ENCODE peak calls at places on chromosomes 2 and 18, in five cellular contexts. L is activated CD4-positive, alpha-beta T cell treated with anti-CD3 and anti-CD28 coated beads for 4 hours; R is H54; Q is astrocyte of the cerebellum; O is NCI-H774. H is an unnamed sample.

GRCh38 chr2:128775401-128776285 is 457.0 kb upstream of the HS6ST1 start:
- DNase-seq in L (no peak), R (no peak), Q (no peak), O (no peak), H (no peak)

GRCh38 chr18:62571648-62572047 is 48.8 kb downstream of the ZCCHC2 start:
- DNase-seq in L (no peak), R (no peak), Q (no peak), O (no peak), H (no peak)

GRCh38 chr18:24538421-24539264 is 78.2 kb downstream of the HRH4 start:
- DNase-seq in L (no peak), R (no peak), Q (no peak), O (no peak), H (no peak)

GRCh38 chr2:39620067-39620466 is 45.6 kb upstream of the TMEM178A start:
- DNase-seq in L (no peak), R (peak), Q (peak), O (no peak), H (peak)

GRCh38 chr2:160411167-160411566 is 82.4 kb downstream of the RBMS1 start:
- DNase-seq in L (peak), R (no peak), Q (no peak), O (no peak), H (no peak)

GRCh38 chr2:6917761-6918421 is 679 bp downstream of the RNF144A start:
- DNase-seq in L (no peak), R (no peak), Q (no peak), O (no peak), H (no peak)

GRCh38 chr18:74498712-74499629 is 2.8 kb downstream of the CNDP2 start:
- DNase-seq in L (peak), R (no peak), Q (no peak), O (no peak), H (no peak)

GRCh38 chr2:129331638-129332037 is 647.8 kb upstream of the RAB6C start:
- DNase-seq in L (no peak), R (no peak), Q (no peak), O (no peak), H (no peak)

GRCh38 chr18:76975577-76976110 is 153.3 kb downstream of the ZNF236 start:
- DNase-seq in L (no peak), R (no peak), Q (no peak), O (no peak), H (no peak)

GRCh38 chr2:31354837-31355236 is 59.7 kb downstream of the XDH start:
- DNase-seq in L (no peak), R (no peak), Q (no peak), O (no peak), H (no peak)

GRCh38 chr2:205484717-205485116 is 197.6 kb upstream of the NRP2 start:
- DNase-seq in L (no peak), R (no peak), Q (no peak), O (no peak), H (no peak)

GRCh38 chr2:41998789-41999470 is 48.9 kb upstream of the PKDCC start:
- DNase-seq in L (no peak), R (no peak), Q (no peak), O (no peak), H (no peak)

GRCh38 chr2:39719317-39719716 is 53.6 kb downstream of the TMEM178A start:
- DNase-seq in L (no peak), R (no peak), Q (no peak), O (no peak), H (no peak)

GRCh38 chr18:62716679-62717058 is 1.3 kb downstream of the PHLPP1 start:
- DNase-seq in L (peak), R (peak), Q (no peak), O (no peak), H (no peak)

GRCh38 chr18:12895016-12895415 is 11.0 kb upstream of the PTPN2 start:
- DNase-seq in L (no peak), R (no peak), Q (no peak), O (no peak), H (no peak)

GRCh38 chr2:166334800-166335199 is 40.9 kb downstream of the SCN9A start:
- DNase-seq in L (no peak), R (no peak), Q (no peak), O (peak), H (no peak)

GRCh38 chr2:131682122-131682944 is 154.6 kb downstream of the CCDC74A start:
- DNase-seq in L (peak), R (peak), Q (peak), O (peak), H (peak)

GRCh38 chr2:236621786-236622185 is 52.2 kb downstream of the ACKR3 start:
- DNase-seq in L (no peak), R (no peak), Q (no peak), O (no peak), H (no peak)

GRCh38 chr18:47108373-47108772 is 41.9 kb downstream of the HDHD2 start:
- DNase-seq in L (no peak), R (no peak), Q (no peak), O (no peak), H (no peak)

GRCh38 chr2:207230261-207231105 is 64.7 kb upstream of the KLF7 start:
- DNase-seq in L (no peak), R (no peak), Q (no peak), O (no peak), H (no peak)

GRCh38 chr18:13051950-13052349 is 60.8 kb downstream of the CEP192 start:
- DNase-seq in L (no peak), R (no peak), Q (no peak), O (no peak), H (no peak)

GRCh38 chr2:105510761-105511669 is 112.2 kb upstream of the FHL2 start:
- DNase-seq in L (no peak), R (no peak), Q (no peak), O (no peak), H (no peak)

GRCh38 chr2:28463893-28464292 is 32.0 kb upstream of the PLB1 start:
- DNase-seq in L (no peak), R (no peak), Q (no peak), O (no peak), H (no peak)

GRCh38 chr2:137333386-137333972 is 568.1 kb downstream of the THSD7B start:
- DNase-seq in L (no peak), R (no peak), Q (no peak), O (no peak), H (no peak)

GRCh38 chr2:29834624-29835023 is 86.8 kb downstream of the ALK start:
- DNase-seq in L (no peak), R (no peak), Q (peak), O (no peak), H (no peak)

GRCh38 chr2:219368690-219369108 is 19.0 kb downstream of the DNPEP start:
- DNase-seq in L (no peak), R (no peak), Q (peak), O (no peak), H (no peak)

GRCh38 chr2:174577967-174578589 is 19.5 kb downstream of the WIPF1 start:
- DNase-seq in L (peak), R (no peak), Q (no peak), O (no peak), H (no peak)

GRCh38 chr2:40653829-40654228 is 201.9 kb upstream of the SLC8A1 start:
- DNase-seq in L (no peak), R (peak), Q (no peak), O (no peak), H (no peak)

GRCh38 chr2:142756430-142756829 is 121.0 kb upstream of the KYNU start:
- DNase-seq in L (no peak), R (peak), Q (no peak), O (no peak), H (no peak)

GRCh38 chr2:151459368-151459767 is 49.7 kb downstream of the RIF1 start:
- DNase-seq in L (no peak), R (no peak), Q (no peak), O (no peak), H (no peak)